ENCODE peak calls at places on chromosomes 7 and 10, in six cellular contexts. One of them, this sample, is unnamed.

GRCh38 chr10:97719602-97720001 is 6.1 kb downstream of the MARVELD1 start:
- DNase-seq in AG09309: no peak
- DNase-seq in A549: no peak
- DNase-seq in COR-L47: no peak
- DNase-seq in activated naive CD4-positive, alpha-beta T cell treated with anti-CD3 and anti-CD28 coated beads, Interleukin-2, amount 50 U/mL, for 16 hours: no peak
- DNase-seq in RKO: no peak
- DNase-seq in this sample: no peak

GRCh38 chr7:12771378-12771877 is 84.0 kb downstream of the ARL4A start:
- DNase-seq in COR-L47: peak
- DNase-seq in A549: no peak
- DNase-seq in activated naive CD4-positive, alpha-beta T cell treated with anti-CD3 and anti-CD28 coated beads, Interleukin-2, amount 50 U/mL, for 16 hours: no peak
- DNase-seq in AG09309: no peak
- DNase-seq in RKO: no peak
- DNase-seq in this sample: no peak

GRCh38 chr7:2260820-2261219 is 18.8 kb downstream of the NUDT1 start:
- DNase-seq in A549: peak
- DNase-seq in COR-L47: peak
- DNase-seq in RKO: no peak
- DNase-seq in activated naive CD4-positive, alpha-beta T cell treated with anti-CD3 and anti-CD28 coated beads, Interleukin-2, amount 50 U/mL, for 16 hours: no peak
- DNase-seq in AG09309: no peak
- DNase-seq in this sample: peak

GRCh38 chr7:72244826-72245398 is 167.2 kb downstream of the CALN1 start:
- DNase-seq in COR-L47: no peak
- DNase-seq in RKO: no peak
- DNase-seq in A549: no peak
- DNase-seq in AG09309: no peak
- DNase-seq in activated naive CD4-positive, alpha-beta T cell treated with anti-CD3 and anti-CD28 coated beads, Interleukin-2, amount 50 U/mL, for 16 hours: no peak
- DNase-seq in this sample: no peak

GRCh38 chr10:117544729-117545140 is 2.2 kb downstream of the EMX2 start:
- DNase-seq in RKO: no peak
- DNase-seq in COR-L47: no peak
- DNase-seq in activated naive CD4-positive, alpha-beta T cell treated with anti-CD3 and anti-CD28 coated beads, Interleukin-2, amount 50 U/mL, for 16 hours: no peak
- DNase-seq in AG09309: no peak
- DNase-seq in A549: no peak
- DNase-seq in this sample: no peak

GRCh38 chr7:76257973-76258372 is 44.5 kb upstream of the HSPB1 start:
- DNase-seq in COR-L47: no peak
- DNase-seq in A549: peak
- DNase-seq in activated naive CD4-positive, alpha-beta T cell treated with anti-CD3 and anti-CD28 coated beads, Interleukin-2, amount 50 U/mL, for 16 hours: no peak
- DNase-seq in RKO: no peak
- DNase-seq in AG09309: no peak
- DNase-seq in this sample: no peak

GRCh38 chr10:6044651-6045599 is 17.2 kb downstream of the IL2RA start:
- DNase-seq in AG09309: no peak
- DNase-seq in activated naive CD4-positive, alpha-beta T cell treated with anti-CD3 and anti-CD28 coated beads, Interleukin-2, amount 50 U/mL, for 16 hours: no peak
- DNase-seq in RKO: no peak
- DNase-seq in A549: no peak
- DNase-seq in COR-L47: no peak
- DNase-seq in this sample: no peak

GRCh38 chr7:75993689-75994387 is 557 bp downstream of the TMEM120A start:
- DNase-seq in A549: peak
- DNase-seq in activated naive CD4-positive, alpha-beta T cell treated with anti-CD3 and anti-CD28 coated beads, Interleukin-2, amount 50 U/mL, for 16 hours: no peak
- DNase-seq in RKO: peak
- DNase-seq in COR-L47: no peak
- DNase-seq in AG09309: no peak
- DNase-seq in this sample: peak

GRCh38 chr7:65731129-65731528 is 141.7 kb upstream of the VKORC1L1 start:
- DNase-seq in A549: no peak
- DNase-seq in RKO: no peak
- DNase-seq in activated naive CD4-positive, alpha-beta T cell treated with anti-CD3 and anti-CD28 coated beads, Interleukin-2, amount 50 U/mL, for 16 hours: no peak
- DNase-seq in COR-L47: no peak
- DNase-seq in AG09309: no peak
- DNase-seq in this sample: no peak

GRCh38 chr10:15290671-15291070 is 80.4 kb downstream of the FAM171A1 start:
- DNase-seq in RKO: no peak
- DNase-seq in activated naive CD4-positive, alpha-beta T cell treated with anti-CD3 and anti-CD28 coated beads, Interleukin-2, amount 50 U/mL, for 16 hours: no peak
- DNase-seq in A549: no peak
- DNase-seq in AG09309: no peak
- DNase-seq in COR-L47: no peak
- DNase-seq in this sample: no peak

GRCh38 chr7:82441916-82442478 is 1.6 kb downstream of the CACNA2D1 start:
- DNase-seq in AG09309: no peak
- DNase-seq in activated naive CD4-positive, alpha-beta T cell treated with anti-CD3 and anti-CD28 coated beads, Interleukin-2, amount 50 U/mL, for 16 hours: no peak
- DNase-seq in A549: peak
- DNase-seq in RKO: no peak
- DNase-seq in COR-L47: no peak
- DNase-seq in this sample: no peak

GRCh38 chr10:80540644-80541143 is 3.0 kb downstream of the SH2D4B start:
- DNase-seq in activated naive CD4-positive, alpha-beta T cell treated with anti-CD3 and anti-CD28 coated beads, Interleukin-2, amount 50 U/mL, for 16 hours: no peak
- DNase-seq in AG09309: no peak
- DNase-seq in A549: no peak
- DNase-seq in COR-L47: no peak
- DNase-seq in RKO: no peak
- DNase-seq in this sample: no peak

GRCh38 chr10:80596391-80597257 is 58.9 kb downstream of the SH2D4B start:
- DNase-seq in AG09309: no peak
- DNase-seq in RKO: peak
- DNase-seq in A549: peak
- DNase-seq in activated naive CD4-positive, alpha-beta T cell treated with anti-CD3 and anti-CD28 coated beads, Interleukin-2, amount 50 U/mL, for 16 hours: peak
- DNase-seq in COR-L47: no peak
- DNase-seq in this sample: peak

GRCh38 chr7:6188395-6188794 is 84.0 kb downstream of the CYTH3 start:
- DNase-seq in RKO: no peak
- DNase-seq in AG09309: no peak
- DNase-seq in activated naive CD4-positive, alpha-beta T cell treated with anti-CD3 and anti-CD28 coated beads, Interleukin-2, amount 50 U/mL, for 16 hours: no peak
- DNase-seq in COR-L47: no peak
- DNase-seq in A549: no peak
- DNase-seq in this sample: no peak

GRCh38 chr7:50852901-50853300 is 70.2 kb upstream of the GRB10 start:
- DNase-seq in A549: no peak
- DNase-seq in activated naive CD4-positive, alpha-beta T cell treated with anti-CD3 and anti-CD28 coated beads, Interleukin-2, amount 50 U/mL, for 16 hours: no peak
- DNase-seq in AG09309: no peak
- DNase-seq in COR-L47: no peak
- DNase-seq in RKO: no peak
- DNase-seq in this sample: no peak

GRCh38 chr7:22082886-22083710 is 137.4 kb upstream of the CDCA7L start:
- DNase-seq in activated naive CD4-positive, alpha-beta T cell treated with anti-CD3 and anti-CD28 coated beads, Interleukin-2, amount 50 U/mL, for 16 hours: peak
- DNase-seq in COR-L47: peak
- DNase-seq in A549: peak
- DNase-seq in RKO: peak
- DNase-seq in AG09309: peak
- DNase-seq in this sample: peak

GRCh38 chr10:102408728-102409603 is 9.6 kb downstream of the PSD start:
- DNase-seq in A549: no peak
- DNase-seq in RKO: no peak
- DNase-seq in activated naive CD4-positive, alpha-beta T cell treated with anti-CD3 and anti-CD28 coated beads, Interleukin-2, amount 50 U/mL, for 16 hours: peak
- DNase-seq in AG09309: no peak
- DNase-seq in COR-L47: peak
- DNase-seq in this sample: peak

GRCh38 chr7:30147223-30147622 is 12.4 kb downstream of the MTURN start:
- DNase-seq in A549: no peak
- DNase-seq in activated naive CD4-positive, alpha-beta T cell treated with anti-CD3 and anti-CD28 coated beads, Interleukin-2, amount 50 U/mL, for 16 hours: no peak
- DNase-seq in AG09309: no peak
- DNase-seq in COR-L47: no peak
- DNase-seq in RKO: no peak
- DNase-seq in this sample: no peak

GRCh38 chr10:122487231-122487765 is 25.9 kb downstream of the HTRA1 start:
- DNase-seq in COR-L47: peak
- DNase-seq in RKO: no peak
- DNase-seq in AG09309: no peak
- DNase-seq in activated naive CD4-positive, alpha-beta T cell treated with anti-CD3 and anti-CD28 coated beads, Interleukin-2, amount 50 U/mL, for 16 hours: no peak
- DNase-seq in A549: no peak
- DNase-seq in this sample: no peak

GRCh38 chr7:52911326-52911725 is 124.1 kb upstream of the POM121L12 start:
- DNase-seq in AG09309: no peak
- DNase-seq in COR-L47: no peak
- DNase-seq in RKO: no peak
- DNase-seq in A549: no peak
- DNase-seq in activated naive CD4-positive, alpha-beta T cell treated with anti-CD3 and anti-CD28 coated beads, Interleukin-2, amount 50 U/mL, for 16 hours: no peak
- DNase-seq in this sample: no peak

GRCh38 chr10:42883993-42884983 is 101.7 kb downstream of the BMS1 start:
- DNase-seq in COR-L47: no peak
- DNase-seq in RKO: no peak
- DNase-seq in activated naive CD4-positive, alpha-beta T cell treated with anti-CD3 and anti-CD28 coated beads, Interleukin-2, amount 50 U/mL, for 16 hours: no peak
- DNase-seq in AG09309: no peak
- DNase-seq in A549: no peak
- DNase-seq in this sample: no peak

GRCh38 chr10:6239213-6239991 is 36.7 kb downstream of the PFKFB3 start:
- DNase-seq in COR-L47: no peak
- DNase-seq in AG09309: peak
- DNase-seq in RKO: peak
- DNase-seq in activated naive CD4-positive, alpha-beta T cell treated with anti-CD3 and anti-CD28 coated beads, Interleukin-2, amount 50 U/mL, for 16 hours: peak
- DNase-seq in A549: peak
- DNase-seq in this sample: no peak

GRCh38 chr7:94580601-94581000 is 71.0 kb downstream of the CASD1 start:
- DNase-seq in AG09309: no peak
- DNase-seq in A549: peak
- DNase-seq in RKO: no peak
- DNase-seq in COR-L47: no peak
- DNase-seq in activated naive CD4-positive, alpha-beta T cell treated with anti-CD3 and anti-CD28 coated beads, Interleukin-2, amount 50 U/mL, for 16 hours: no peak
- DNase-seq in this sample: peak

GRCh38 chr10:102670871-102671434 is 26.7 kb downstream of the TRIM8 start:
- DNase-seq in activated naive CD4-positive, alpha-beta T cell treated with anti-CD3 and anti-CD28 coated beads, Interleukin-2, amount 50 U/mL, for 16 hours: no peak
- DNase-seq in COR-L47: no peak
- DNase-seq in A549: no peak
- DNase-seq in AG09309: no peak
- DNase-seq in RKO: no peak
- DNase-seq in this sample: no peak

GRCh38 chr7:51229106-51229537 is 87.5 kb downstream of the COBL start:
- DNase-seq in A549: no peak
- DNase-seq in AG09309: no peak
- DNase-seq in RKO: no peak
- DNase-seq in activated naive CD4-positive, alpha-beta T cell treated with anti-CD3 and anti-CD28 coated beads, Interleukin-2, amount 50 U/mL, for 16 hours: no peak
- DNase-seq in COR-L47: no peak
- DNase-seq in this sample: no peak

GRCh38 chr10:31353574-31353973 is 34.6 kb downstream of the ZEB1 start:
- DNase-seq in RKO: peak
- DNase-seq in COR-L47: no peak
- DNase-seq in A549: peak
- DNase-seq in AG09309: peak
- DNase-seq in activated naive CD4-positive, alpha-beta T cell treated with anti-CD3 and anti-CD28 coated beads, Interleukin-2, amount 50 U/mL, for 16 hours: no peak
- DNase-seq in this sample: peak

GRCh38 chr10:69268761-69269416 is 9.4 kb upstream of the HK1 start:
- DNase-seq in COR-L47: no peak
- DNase-seq in AG09309: no peak
- DNase-seq in activated naive CD4-positive, alpha-beta T cell treated with anti-CD3 and anti-CD28 coated beads, Interleukin-2, amount 50 U/mL, for 16 hours: no peak
- DNase-seq in A549: no peak
- DNase-seq in RKO: no peak
- DNase-seq in this sample: no peak

GRCh38 chr7:259751-260405 is 30.1 kb upstream of the FOXL3 start:
- DNase-seq in RKO: no peak
- DNase-seq in activated naive CD4-positive, alpha-beta T cell treated with anti-CD3 and anti-CD28 coated beads, Interleukin-2, amount 50 U/mL, for 16 hours: peak
- DNase-seq in COR-L47: no peak
- DNase-seq in AG09309: no peak
- DNase-seq in A549: no peak
- DNase-seq in this sample: no peak

GRCh38 chr10:22803201-22803895 is 89.0 kb upstream of the PIP4K2A start:
- DNase-seq in activated naive CD4-positive, alpha-beta T cell treated with anti-CD3 and anti-CD28 coated beads, Interleukin-2, amount 50 U/mL, for 16 hours: no peak
- DNase-seq in COR-L47: no peak
- DNase-seq in AG09309: no peak
- DNase-seq in A549: no peak
- DNase-seq in RKO: no peak
- DNase-seq in this sample: no peak

GRCh38 chr10:66538352-66538751 is 387.5 kb upstream of the LRRTM3 start:
- DNase-seq in activated naive CD4-positive, alpha-beta T cell treated with anti-CD3 and anti-CD28 coated beads, Interleukin-2, amount 50 U/mL, for 16 hours: no peak
- DNase-seq in RKO: no peak
- DNase-seq in AG09309: no peak
- DNase-seq in COR-L47: no peak
- DNase-seq in A549: no peak
- DNase-seq in this sample: no peak

GRCh38 chr7:9937944-9938631 is 1035.6 kb upstream of the PHF14 start:
- DNase-seq in COR-L47: peak
- DNase-seq in AG09309: no peak
- DNase-seq in activated naive CD4-positive, alpha-beta T cell treated with anti-CD3 and anti-CD28 coated beads, Interleukin-2, amount 50 U/mL, for 16 hours: no peak
- DNase-seq in A549: no peak
- DNase-seq in RKO: peak
- DNase-seq in this sample: no peak

GRCh38 chr7:48158404-48158803 is 12.9 kb upstream of the ABCA13 start:
- DNase-seq in RKO: peak
- DNase-seq in AG09309: no peak
- DNase-seq in A549: no peak
- DNase-seq in COR-L47: no peak
- DNase-seq in activated naive CD4-positive, alpha-beta T cell treated with anti-CD3 and anti-CD28 coated beads, Interleukin-2, amount 50 U/mL, for 16 hours: no peak
- DNase-seq in this sample: no peak

GRCh38 chr10:87925570-87925969 is 62.1 kb downstream of the PTEN start:
- DNase-seq in AG09309: no peak
- DNase-seq in A549: no peak
- DNase-seq in COR-L47: peak
- DNase-seq in activated naive CD4-positive, alpha-beta T cell treated with anti-CD3 and anti-CD28 coated beads, Interleukin-2, amount 50 U/mL, for 16 hours: no peak
- DNase-seq in RKO: no peak
- DNase-seq in this sample: no peak

GRCh38 chr10:123930340-123931001 is 38.9 kb upstream of the CPXM2 start:
- DNase-seq in RKO: no peak
- DNase-seq in A549: no peak
- DNase-seq in activated naive CD4-positive, alpha-beta T cell treated with anti-CD3 and anti-CD28 coated beads, Interleukin-2, amount 50 U/mL, for 16 hours: no peak
- DNase-seq in AG09309: peak
- DNase-seq in COR-L47: no peak
- DNase-seq in this sample: no peak

GRCh38 chr7:47783456-47784240 is 164.6 kb downstream of the PKD1L1 start:
- DNase-seq in COR-L47: no peak
- DNase-seq in activated naive CD4-positive, alpha-beta T cell treated with anti-CD3 and anti-CD28 coated beads, Interleukin-2, amount 50 U/mL, for 16 hours: no peak
- DNase-seq in AG09309: peak
- DNase-seq in RKO: peak
- DNase-seq in A549: peak
- DNase-seq in this sample: no peak